ENCODE peak calls at places on chromosomes 13 and 19, in ten cellular contexts. One of them, this sample, is unnamed.

GRCh38 chr19:56477429-56478338 is 539 bp upstream of the ZNF667 start:
- DNase-seq in upper lobe of right lung: peak; percentile 85
- DNase-seq in foreskin fibroblast: peak; percentile 94
- DNase-seq in HL-60: peak; percentile 92
- DNase-seq in heart right ventricle: peak; percentile 94
- DNase-seq in Caco-2: no peak
- DNase-seq in BJ: peak; percentile 63
- DNase-seq in transverse colon: peak; percentile 73
- DNase-seq in pancreas: peak; percentile 93
- DNase-seq in fibroblast of lung: peak; percentile 93
- DNase-seq in this sample: peak; percentile 26

GRCh38 chr19:29393915-29394460 is 131.8 kb upstream of the VSTM2B start:
- DNase-seq in BJ: no peak
- DNase-seq in heart right ventricle: no peak
- DNase-seq in Caco-2: no peak
- DNase-seq in upper lobe of right lung: no peak
- DNase-seq in fibroblast of lung: no peak
- DNase-seq in transverse colon: no peak
- DNase-seq in pancreas: no peak
- DNase-seq in foreskin fibroblast: no peak
- DNase-seq in HL-60: no peak
- DNase-seq in this sample: no peak

GRCh38 chr13:68927387-68928026 is 1180.1 kb upstream of the ATXN8OS start:
- DNase-seq in foreskin fibroblast: no peak
- DNase-seq in transverse colon: peak; percentile 6
- DNase-seq in fibroblast of lung: peak; percentile 25
- DNase-seq in Caco-2: peak; percentile 57
- DNase-seq in BJ: no peak
- DNase-seq in HL-60: no peak
- DNase-seq in upper lobe of right lung: no peak
- DNase-seq in pancreas: no peak
- DNase-seq in heart right ventricle: no peak
- DNase-seq in this sample: no peak

GRCh38 chr13:75798353-75799245 is 162.5 kb downstream of the LMO7 start:
- DNase-seq in Caco-2: no peak
- DNase-seq in BJ: no peak
- DNase-seq in transverse colon: no peak
- DNase-seq in pancreas: no peak
- DNase-seq in HL-60: no peak
- DNase-seq in foreskin fibroblast: peak; percentile 55
- DNase-seq in upper lobe of right lung: no peak
- DNase-seq in fibroblast of lung: peak; percentile 73
- DNase-seq in heart right ventricle: no peak
- DNase-seq in this sample: no peak

GRCh38 chr13:91145806-91146205 is 201.7 kb upstream of the MIR17HG start:
- DNase-seq in foreskin fibroblast: no peak
- DNase-seq in transverse colon: no peak
- DNase-seq in HL-60: no peak
- DNase-seq in Caco-2: no peak
- DNase-seq in fibroblast of lung: no peak
- DNase-seq in upper lobe of right lung: no peak
- DNase-seq in BJ: no peak
- DNase-seq in pancreas: no peak
- DNase-seq in heart right ventricle: no peak
- DNase-seq in this sample: no peak

GRCh38 chr13:109904218-109904617 is 117.8 kb upstream of the IRS2 start:
- DNase-seq in HL-60: peak; percentile 8
- DNase-seq in heart right ventricle: no peak
- DNase-seq in transverse colon: no peak
- DNase-seq in upper lobe of right lung: no peak
- DNase-seq in foreskin fibroblast: no peak
- DNase-seq in pancreas: no peak
- DNase-seq in Caco-2: peak; percentile 22
- DNase-seq in BJ: no peak
- DNase-seq in fibroblast of lung: no peak
- DNase-seq in this sample: no peak

GRCh38 chr13:30045916-30046704 is 195.7 kb upstream of the UBL3 start:
- DNase-seq in HL-60: no peak
- DNase-seq in BJ: peak; percentile 55
- DNase-seq in fibroblast of lung: peak; percentile 96
- DNase-seq in Caco-2: no peak
- DNase-seq in transverse colon: no peak
- DNase-seq in upper lobe of right lung: no peak
- DNase-seq in pancreas: no peak
- DNase-seq in heart right ventricle: no peak
- DNase-seq in foreskin fibroblast: peak; percentile 82
- DNase-seq in this sample: no peak

GRCh38 chr19:38713227-38713649 is 31.0 kb downstream of the CAPN12 start:
- DNase-seq in foreskin fibroblast: no peak
- DNase-seq in heart right ventricle: peak; percentile 61
- DNase-seq in pancreas: no peak
- DNase-seq in upper lobe of right lung: no peak
- DNase-seq in BJ: no peak
- DNase-seq in HL-60: no peak
- DNase-seq in fibroblast of lung: no peak
- DNase-seq in transverse colon: peak; percentile 41
- DNase-seq in Caco-2: no peak
- DNase-seq in this sample: no peak

GRCh38 chr19:13872695-13873389 is 4.1 kb upstream of the NANOS3 start:
- DNase-seq in pancreas: peak; percentile 74
- DNase-seq in BJ: no peak
- DNase-seq in HL-60: no peak
- DNase-seq in fibroblast of lung: no peak
- DNase-seq in heart right ventricle: peak; percentile 40
- DNase-seq in transverse colon: no peak
- DNase-seq in foreskin fibroblast: no peak
- DNase-seq in upper lobe of right lung: no peak
- DNase-seq in Caco-2: no peak
- DNase-seq in this sample: no peak

GRCh38 chr13:71320452-71320851 is 546.6 kb downstream of the DACH1 start:
- DNase-seq in transverse colon: no peak
- DNase-seq in heart right ventricle: no peak
- DNase-seq in pancreas: no peak
- DNase-seq in HL-60: no peak
- DNase-seq in fibroblast of lung: no peak
- DNase-seq in BJ: no peak
- DNase-seq in foreskin fibroblast: no peak
- DNase-seq in Caco-2: peak; percentile 55
- DNase-seq in upper lobe of right lung: no peak
- DNase-seq in this sample: no peak

GRCh38 chr13:99467764-99468163 is 33.5 kb upstream of the TM9SF2 start:
- DNase-seq in BJ: peak; percentile 37
- DNase-seq in foreskin fibroblast: peak; percentile 26
- DNase-seq in transverse colon: no peak
- DNase-seq in Caco-2: no peak
- DNase-seq in upper lobe of right lung: no peak
- DNase-seq in heart right ventricle: no peak
- DNase-seq in pancreas: no peak
- DNase-seq in HL-60: no peak
- DNase-seq in fibroblast of lung: peak; percentile 68
- DNase-seq in this sample: peak; percentile 1

GRCh38 chr19:50659318-50660082 is 10.3 kb downstream of the C19orf81 start:
- DNase-seq in foreskin fibroblast: no peak
- DNase-seq in pancreas: no peak
- DNase-seq in upper lobe of right lung: no peak
- DNase-seq in HL-60: no peak
- DNase-seq in BJ: no peak
- DNase-seq in transverse colon: no peak
- DNase-seq in fibroblast of lung: no peak
- DNase-seq in Caco-2: no peak
- DNase-seq in heart right ventricle: no peak
- DNase-seq in this sample: no peak
- H3K4me3 ChIP-seq in foreskin fibroblast: no peak overlapping the region
- H3K4me3 ChIP-seq in pancreas: no peak overlapping the region
- H3K4me3 ChIP-seq in upper lobe of right lung: peak overlapping the region; percentile 48
- H3K4me3 ChIP-seq in HL-60: no peak overlapping the region
- H3K4me3 ChIP-seq in BJ: peak overlapping the region; percentile 24
- H3K4me3 ChIP-seq in transverse colon: peak overlapping the region; percentile 36
- H3K4me3 ChIP-seq in fibroblast of lung: no peak overlapping the region
- H3K4me3 ChIP-seq in Caco-2: no peak overlapping the region
- H3K4me3 ChIP-seq in heart right ventricle: peak overlapping the region; percentile 39
- H3K4me3 ChIP-seq in this sample: peak overlapping the region; percentile 14

GRCh38 chr19:50356691-50357177 is 8.7 kb downstream of the NAPSA start:
- DNase-seq in fibroblast of lung: no peak
- DNase-seq in transverse colon: no peak
- DNase-seq in upper lobe of right lung: peak; percentile 41
- DNase-seq in heart right ventricle: no peak
- DNase-seq in Caco-2: no peak
- DNase-seq in pancreas: no peak
- DNase-seq in BJ: no peak
- DNase-seq in HL-60: no peak
- DNase-seq in foreskin fibroblast: no peak
- DNase-seq in this sample: no peak

GRCh38 chr19:50359432-50359818 is 6.0 kb downstream of the NAPSA start:
- DNase-seq in pancreas: peak; percentile 57
- DNase-seq in BJ: no peak
- DNase-seq in foreskin fibroblast: no peak
- DNase-seq in upper lobe of right lung: peak; percentile 59
- DNase-seq in Caco-2: no peak
- DNase-seq in HL-60: no peak
- DNase-seq in transverse colon: no peak
- DNase-seq in fibroblast of lung: no peak
- DNase-seq in heart right ventricle: no peak
- DNase-seq in this sample: no peak

GRCh38 chr19:50361290-50362029 is 4.0 kb downstream of the NAPSA start:
- DNase-seq in BJ: no peak
- DNase-seq in fibroblast of lung: no peak
- DNase-seq in transverse colon: no peak
- DNase-seq in Caco-2: no peak
- DNase-seq in HL-60: no peak
- DNase-seq in foreskin fibroblast: no peak
- DNase-seq in heart right ventricle: no peak
- DNase-seq in pancreas: no peak
- DNase-seq in upper lobe of right lung: peak; percentile 86
- DNase-seq in this sample: no peak

GRCh38 chr19:50358483-50359431 is 6.7 kb downstream of the NAPSA start:
- DNase-seq in HL-60: no peak
- DNase-seq in pancreas: peak; percentile 89
- DNase-seq in BJ: no peak
- DNase-seq in upper lobe of right lung: peak; percentile 84
- DNase-seq in Caco-2: no peak
- DNase-seq in heart right ventricle: peak; percentile 55
- DNase-seq in transverse colon: peak; percentile 64
- DNase-seq in foreskin fibroblast: no peak
- DNase-seq in fibroblast of lung: peak; percentile 12
- DNase-seq in this sample: no peak

GRCh38 chr19:50357178-50358100 is 8.0 kb downstream of the NAPSA start:
- DNase-seq in BJ: no peak
- DNase-seq in Caco-2: peak; percentile 82
- DNase-seq in fibroblast of lung: peak; percentile 47
- DNase-seq in foreskin fibroblast: no peak
- DNase-seq in upper lobe of right lung: peak; percentile 90
- DNase-seq in transverse colon: peak; percentile 79
- DNase-seq in pancreas: peak; percentile 88
- DNase-seq in HL-60: no peak
- DNase-seq in heart right ventricle: peak; percentile 75
- DNase-seq in this sample: no peak
- TF ChIP-seq CTCF in BJ: peak; percentile 86
- TF ChIP-seq CTCF in Caco-2: peak; percentile 83
- TF ChIP-seq CTCF in fibroblast of lung: peak; percentile 81
- TF ChIP-seq CTCF in foreskin fibroblast: peak; percentile 79
- TF ChIP-seq CTCF in upper lobe of right lung: peak; percentile 83
- TF ChIP-seq CTCF in transverse colon: peak; percentile 92
- TF ChIP-seq CTCF in pancreas: peak; percentile 71
- TF ChIP-seq CTCF in HL-60: peak; percentile 51
- TF ChIP-seq CTCF in heart right ventricle: peak; percentile 90
- TF ChIP-seq CTCF in this sample: peak; percentile 85

GRCh38 chr13:101639711-101640110 is 187.2 kb downstream of the ITGBL1 start:
- DNase-seq in BJ: no peak
- DNase-seq in fibroblast of lung: no peak
- DNase-seq in Caco-2: no peak
- DNase-seq in HL-60: no peak
- DNase-seq in heart right ventricle: no peak
- DNase-seq in upper lobe of right lung: no peak
- DNase-seq in pancreas: no peak
- DNase-seq in foreskin fibroblast: no peak
- DNase-seq in transverse colon: no peak
- DNase-seq in this sample: no peak

DNA sequence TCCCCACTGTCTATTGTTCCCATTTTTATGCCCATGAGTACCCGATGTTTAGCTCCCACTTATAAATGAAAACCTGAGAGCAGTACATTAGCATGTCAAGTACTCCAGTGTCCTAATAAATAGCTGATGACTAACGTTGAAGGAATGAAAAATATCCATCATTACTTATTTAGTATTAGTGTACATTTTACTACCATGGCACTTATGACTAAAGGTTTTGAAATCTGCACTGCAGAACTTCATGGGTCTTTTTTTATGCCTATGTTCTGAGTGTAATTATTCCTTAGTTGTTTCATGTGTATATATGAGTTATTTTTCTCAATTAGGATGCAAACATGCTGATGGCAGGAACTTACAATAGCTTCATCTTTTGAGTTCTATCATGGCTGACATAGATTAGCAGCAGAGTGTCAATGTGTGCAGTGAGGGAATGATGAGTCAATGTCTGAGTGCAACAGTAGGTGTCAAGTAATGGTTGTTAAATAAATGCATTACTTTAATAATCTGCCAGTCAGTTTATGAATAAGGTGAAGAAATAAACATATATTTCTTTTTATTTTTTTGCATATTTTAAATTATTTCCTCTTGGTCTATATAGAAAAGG is 188.4 kb downstream of the ITGBL1 start:
- DNase-seq in BJ: peak; percentile 76
- DNase-seq in upper lobe of right lung: no peak
- DNase-seq in Caco-2: no peak
- DNase-seq in pancreas: no peak
- DNase-seq in heart right ventricle: no peak
- DNase-seq in HL-60: no peak
- DNase-seq in fibroblast of lung: peak; percentile 84
- DNase-seq in foreskin fibroblast: peak; percentile 69
- DNase-seq in transverse colon: no peak
- DNase-seq in this sample: peak; percentile 46
- H3K4me3 ChIP-seq in BJ: no peak overlapping the region
- H3K4me3 ChIP-seq in upper lobe of right lung: no peak overlapping the region
- H3K4me3 ChIP-seq in Caco-2: no peak overlapping the region
- H3K4me3 ChIP-seq in pancreas: no peak overlapping the region
- H3K4me3 ChIP-seq in heart right ventricle: no peak overlapping the region
- H3K4me3 ChIP-seq in HL-60: no peak overlapping the region
- H3K4me3 ChIP-seq in fibroblast of lung: no peak overlapping the region
- H3K4me3 ChIP-seq in foreskin fibroblast: no peak overlapping the region
- H3K4me3 ChIP-seq in transverse colon: no peak overlapping the region
- H3K4me3 ChIP-seq in this sample: no peak overlapping the region

DNA sequence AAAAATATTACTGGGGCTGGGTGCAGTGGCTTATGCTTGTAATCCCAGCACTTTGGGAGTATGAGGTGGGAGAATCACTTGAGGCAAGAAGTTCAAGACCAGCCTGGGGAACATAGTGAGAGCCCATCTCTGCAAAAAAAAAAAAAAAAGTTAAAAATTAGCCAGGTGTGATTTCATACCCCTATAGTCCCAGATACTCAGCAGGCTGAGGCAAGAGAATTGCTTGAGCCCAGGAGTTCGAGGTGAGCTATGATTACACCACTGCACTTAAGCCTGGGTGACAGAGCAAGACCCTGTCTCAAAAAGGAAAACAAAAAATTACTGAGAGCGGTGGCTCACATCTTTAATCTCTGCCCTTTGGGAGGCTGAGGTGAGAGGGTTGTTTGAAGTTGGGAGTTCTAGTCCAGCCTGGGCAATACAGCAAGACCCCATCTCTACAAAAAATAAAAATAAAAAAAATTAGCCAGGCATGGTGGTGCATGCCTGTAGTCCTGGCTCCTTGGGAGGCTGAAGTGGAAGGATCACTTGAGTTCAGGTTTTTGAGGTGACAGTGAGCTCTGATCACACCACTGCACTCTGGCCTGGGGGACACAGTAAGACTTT is 87.5 kb downstream of the ZMYM2 start:
- DNase-seq in pancreas: no peak
- DNase-seq in BJ: no peak
- DNase-seq in fibroblast of lung: no peak
- DNase-seq in upper lobe of right lung: no peak
- DNase-seq in HL-60: no peak
- DNase-seq in transverse colon: no peak
- DNase-seq in heart right ventricle: no peak
- DNase-seq in foreskin fibroblast: no peak
- DNase-seq in Caco-2: no peak
- DNase-seq in this sample: no peak
- TF ChIP-seq CTCF in pancreas: no peak
- TF ChIP-seq CTCF in BJ: no peak
- TF ChIP-seq CTCF in fibroblast of lung: no peak
- TF ChIP-seq CTCF in upper lobe of right lung: no peak
- TF ChIP-seq CTCF in HL-60: no peak
- TF ChIP-seq CTCF in transverse colon: no peak
- TF ChIP-seq CTCF in heart right ventricle: no peak
- TF ChIP-seq CTCF in foreskin fibroblast: no peak
- TF ChIP-seq CTCF in Caco-2: no peak
- TF ChIP-seq CTCF in this sample: no peak

This sample was measured in epithelial cell of proximal tubule.